ENCODE peak calls at places on chromosomes 5 and 9, in five cellular contexts. K is GM12892, S is GM19239, C is breast epithelium, D is endodermal cell. T is an unnamed sample.
A peak's percentile ranks its signal among the peaks of the same experiment; 100 is the strongest.

GRCh38 chr9:11269036-11269435 is 656.2 kb upstream of the PTPRD start:
- DNase-seq in K (no peak), S (no peak), C (no peak), D (no peak), T (no peak)

GRCh38 chr9:35960029-35960655 is 2.2 kb upstream of the OR2S2 start:
- DNase-seq in K (no peak), S (no peak), C (no peak), D (no peak), T (no peak)

GRCh38 chr9:2634158-2634557 is 12.6 kb downstream of the VLDLR start:
- DNase-seq in K (no peak), S (no peak), C (no peak), D (no peak), T (no peak)

GRCh38 chr9:19466268-19466639 is 57.4 kb downstream of the ACER2 start:
- DNase-seq in K (no peak), S (no peak), C (no peak), D (no peak), T (no peak)

GRCh38 chr5:142783601-142784291 is 13.6 kb downstream of the ARHGAP26 start:
- DNase-seq in K (no peak), S (no peak), C (no peak), D (peak; percentile 64), T (no peak)

GRCh38 chr5:68028131-68028727 is 187.3 kb upstream of the PIK3R1 start:
- DNase-seq in K (no peak), S (no peak), C (no peak), D (no peak), T (no peak)

GRCh38 chr9:132878695-132879064 is at the start of gene SPACA9:
- DNase-seq in K (peak; percentile 41), S (no peak), C (peak; percentile 73), D (peak; percentile 83), T (peak; percentile 30)

GRCh38 chr5:151144922-151145321 is 12.7 kb downstream of the ANXA6 start:
- DNase-seq in K (no peak), S (no peak), C (no peak), D (no peak), T (no peak)

GRCh38 chr5:151528996-151529395 is 62.1 kb downstream of the FAT2 start:
- DNase-seq in K (no peak), S (no peak), C (no peak), D (no peak), T (no peak)

T was measured in GM18507.